ENCODE peak calls at places on chromosomes 4 and X, in six cellular contexts. V is HEK293T; X is DND-41; I is stimulated activated CD8-positive, alpha-beta memory T cell treated with anti-CD3 and anti-CD28 coated beads, Interleukin-15, amount 100 ng/mL, for 4 hours; Q is iris pigment epithelial cell; R is dorsolateral prefrontal cortex. E is an unnamed sample.

GRCh38 chr4:148510211-148510610 is 68.0 kb upstream of the NR3C2 start:
- DNase-seq in V (no peak), X (no peak), I (no peak), Q (no peak), R (no peak), E (no peak)

GRCh38 chr4:85734446-85734845 is 259.5 kb downstream of the ARHGAP24 start:
- DNase-seq in V (no peak), X (no peak), I (no peak), Q (no peak), R (no peak), E (no peak)

GRCh38 chrX:21926527-21927278 is 13.8 kb upstream of the SMS start:
- DNase-seq in V (no peak), X (no peak), I (no peak), Q (peak; percentile 94), R (no peak), E (no peak)

GRCh38 chr4:41154814-41155177 is 59.5 kb downstream of the APBB2 start:
- DNase-seq in V (no peak), X (no peak), I (no peak), Q (no peak), R (peak; percentile 55), E (peak; percentile 12)

GRCh38 chrX:6226646-6227444 is 1.8 kb downstream of the NLGN4X start:
- DNase-seq in V (no peak), X (peak; percentile 41), I (no peak), Q (no peak), R (no peak), E (peak; percentile 6)

GRCh38 chrX:150663061-150663460 is 30.1 kb upstream of the MTMR1 start:
- DNase-seq in V (no peak), X (no peak), I (no peak), Q (no peak), R (no peak), E (no peak)

GRCh38 chr4:38273369-38273768 is 313.2 kb downstream of the PTTG2 start:
- DNase-seq in V (no peak), X (no peak), I (no peak), Q (no peak), R (no peak), E (no peak)

GRCh38 chr4:155085843-155086530 is 122.4 kb upstream of the NPY2R start:
- DNase-seq in V (no peak), X (no peak), I (no peak), Q (peak; percentile 63), R (no peak), E (no peak)

GRCh38 chr4:141486375-141486997 is 149.9 kb upstream of the IL15 start:
- DNase-seq in V (no peak), X (no peak), I (no peak), Q (peak; percentile 85), R (no peak), E (no peak)

GRCh38 chrX:139890991-139891700 is 41.7 kb downstream of the ATP11C start:
- DNase-seq in V (no peak), X (no peak), I (no peak), Q (peak; percentile 79), R (no peak), E (no peak)

GRCh38 chrX:132181364-132181763 is 37.9 kb downstream of the RAP2C start:
- DNase-seq in V (no peak), X (no peak), I (no peak), Q (no peak), R (no peak), E (no peak)

GRCh38 chr4:45554423-45554822 is 569.4 kb downstream of the GABRG1 start:
- DNase-seq in V (no peak), X (no peak), I (no peak), Q (peak; percentile 14), R (no peak), E (no peak)

GRCh38 chr4:2269618-2270163 is 7.8 kb upstream of the MXD4 start:
- DNase-seq in V (no peak), X (no peak), I (no peak), Q (no peak), R (no peak), E (no peak)

GRCh38 chr4:147709999-147710398 is 21.9 kb upstream of the ARHGAP10 start:
- DNase-seq in V (no peak), X (no peak), I (no peak), Q (peak; percentile 44), R (no peak), E (no peak)

GRCh38 chrX:15864629-15865028 is 10.0 kb upstream of the AP1S2 start:
- DNase-seq in V (no peak), X (no peak), I (no peak), Q (peak; percentile 51), R (no peak), E (no peak)

GRCh38 chr4:39642885-39643550 is 4.4 kb upstream of the SMIM14 start:
- DNase-seq in V (no peak), X (no peak), I (no peak), Q (peak; percentile 80), R (no peak), E (no peak)

GRCh38 chr4:185235480-185236154 is 26.2 kb downstream of the SNX25 start:
- DNase-seq in V (no peak), X (no peak), I (no peak), Q (peak; percentile 85), R (no peak), E (no peak)

GRCh38 chrX:107117993-107118321 is 665 bp downstream of the RBM41 start:
- DNase-seq in V (peak; percentile 19), X (no peak), I (no peak), Q (peak; percentile 4), R (no peak), E (peak; percentile 0)

GRCh38 chrX:427812-428725 is 41.4 kb upstream of the PPP2R3B start:
- DNase-seq in V (peak; percentile 48), X (no peak), I (no peak), Q (peak; percentile 39), R (no peak), E (no peak)

GRCh38 chrX:39377171-39377570 is 575.9 kb downstream of the MID1IP1 start:
- DNase-seq in V (no peak), X (no peak), I (no peak), Q (no peak), R (no peak), E (no peak)

GRCh38 chr4:122705547-122705946 is 27.0 kb upstream of the BBS12 start:
- DNase-seq in V (no peak), X (no peak), I (no peak), Q (no peak), R (no peak), E (no peak)

GRCh38 chr4:55214172-55214571 is 88.8 kb upstream of the KDR start:
- DNase-seq in V (no peak), X (no peak), I (no peak), Q (peak; percentile 11), R (no peak), E (no peak)

GRCh38 chrX:10137516-10137915 is 19.3 kb upstream of the CLCN4 start:
- DNase-seq in V (no peak), X (no peak), I (no peak), Q (no peak), R (no peak), E (no peak)

GRCh38 chrX:69501433-69501832 is 2.7 kb upstream of the NALF2 start:
- DNase-seq in V (peak; percentile 56), X (no peak), I (no peak), Q (no peak), R (no peak), E (no peak)

GRCh38 chr4:54940996-54941395 is 184.4 kb downstream of the KDR start:
- DNase-seq in V (no peak), X (no peak), I (no peak), Q (no peak), R (no peak), E (no peak)

GRCh38 chr4:158079661-158080060 is 93.2 kb downstream of the GASK1B start:
- DNase-seq in V (no peak), X (no peak), I (no peak), Q (no peak), R (no peak), E (no peak)

GRCh38 chrX:45900751-45901150 is 644.5 kb downstream of the ZNF674 start:
- DNase-seq in V (no peak), X (no peak), I (no peak), Q (peak; percentile 56), R (no peak), E (no peak)

GRCh38 chr4:4613126-4613465 is 71.2 kb upstream of the STX18 start:
- DNase-seq in V (no peak), X (no peak), I (no peak), Q (no peak), R (no peak), E (no peak)

GRCh38 chr4:160175064-160175643 is 1072.3 kb downstream of the RAPGEF2 start:
- DNase-seq in V (no peak), X (no peak), I (no peak), Q (peak; percentile 1), R (no peak), E (no peak)

GRCh38 chrX:74534569-74535038 is 79.8 kb downstream of the RLIM start:
- DNase-seq in V (no peak), X (no peak), I (no peak), Q (peak; percentile 31), R (no peak), E (no peak)

GRCh38 chr4:26462874-26463273 is 27.4 kb downstream of the CCKAR start:
- DNase-seq in V (no peak), X (no peak), I (no peak), Q (no peak), R (no peak), E (no peak)